ENCODE peak calls at places on chromosomes 1 and 21, in five cellular contexts. One of them, this sample, is unnamed.

GRCh38 chr1:48841466-48841865 is 64.8 kb upstream of the BEND5 start:
- DNase-seq in epithelial cell of esophagus: no peak
- DNase-seq in Peyer's patch: no peak
- DNase-seq in IMR-90: no peak
- DNase-seq in fibroblast of lung: no peak
- DNase-seq in this sample: no peak

GRCh38 chr1:3907031-3907534 is 7.0 kb upstream of the C1orf174 start:
- DNase-seq in IMR-90: no peak
- DNase-seq in fibroblast of lung: no peak
- DNase-seq in epithelial cell of esophagus: peak
- DNase-seq in Peyer's patch: no peak
- DNase-seq in this sample: no peak

GRCh38 chr1:44810101-44810761 is 1.9 kb downstream of the BTBD19 start:
- DNase-seq in epithelial cell of esophagus: no peak
- DNase-seq in Peyer's patch: peak
- DNase-seq in IMR-90: no peak
- DNase-seq in fibroblast of lung: peak
- DNase-seq in this sample: no peak

GRCh38 chr21:44703731-44704635 is 7.0 kb downstream of the KRTAP10-12 start:
- DNase-seq in fibroblast of lung: no peak
- DNase-seq in epithelial cell of esophagus: no peak
- DNase-seq in IMR-90: no peak
- DNase-seq in Peyer's patch: no peak
- DNase-seq in this sample: no peak

GRCh38 chr21:46037338-46038325 is 56.1 kb downstream of the COL6A1 start:
- DNase-seq in fibroblast of lung: no peak
- DNase-seq in Peyer's patch: no peak
- DNase-seq in IMR-90: no peak
- DNase-seq in epithelial cell of esophagus: no peak
- DNase-seq in this sample: no peak

GRCh38 chr1:93584238-93585003 is 97.2 kb downstream of the BCAR3 start:
- DNase-seq in epithelial cell of esophagus: no peak
- DNase-seq in Peyer's patch: no peak
- DNase-seq in IMR-90: no peak
- DNase-seq in fibroblast of lung: no peak
- DNase-seq in this sample: peak

GRCh38 chr1:4010811-4011605 is 110.9 kb upstream of the C1orf174 start:
- DNase-seq in IMR-90: no peak
- DNase-seq in epithelial cell of esophagus: no peak
- DNase-seq in fibroblast of lung: no peak
- DNase-seq in Peyer's patch: peak
- DNase-seq in this sample: no peak

GRCh38 chr1:169711469-169712308 is at the start of gene SELL:
- DNase-seq in IMR-90: peak
- DNase-seq in epithelial cell of esophagus: peak
- DNase-seq in Peyer's patch: peak
- DNase-seq in fibroblast of lung: peak
- DNase-seq in this sample: peak

GRCh38 chr1:221945669-221946068 is 203.8 kb upstream of the DUSP10 start:
- DNase-seq in Peyer's patch: no peak
- DNase-seq in IMR-90: no peak
- DNase-seq in fibroblast of lung: no peak
- DNase-seq in epithelial cell of esophagus: no peak
- DNase-seq in this sample: no peak
- TF ChIP-seq CTCF in Peyer's patch: no peak
- TF ChIP-seq CTCF in IMR-90: no peak
- TF ChIP-seq CTCF in fibroblast of lung: no peak
- TF ChIP-seq CTCF in epithelial cell of esophagus: no peak
- TF ChIP-seq CTCF in this sample: no peak

DNA sequence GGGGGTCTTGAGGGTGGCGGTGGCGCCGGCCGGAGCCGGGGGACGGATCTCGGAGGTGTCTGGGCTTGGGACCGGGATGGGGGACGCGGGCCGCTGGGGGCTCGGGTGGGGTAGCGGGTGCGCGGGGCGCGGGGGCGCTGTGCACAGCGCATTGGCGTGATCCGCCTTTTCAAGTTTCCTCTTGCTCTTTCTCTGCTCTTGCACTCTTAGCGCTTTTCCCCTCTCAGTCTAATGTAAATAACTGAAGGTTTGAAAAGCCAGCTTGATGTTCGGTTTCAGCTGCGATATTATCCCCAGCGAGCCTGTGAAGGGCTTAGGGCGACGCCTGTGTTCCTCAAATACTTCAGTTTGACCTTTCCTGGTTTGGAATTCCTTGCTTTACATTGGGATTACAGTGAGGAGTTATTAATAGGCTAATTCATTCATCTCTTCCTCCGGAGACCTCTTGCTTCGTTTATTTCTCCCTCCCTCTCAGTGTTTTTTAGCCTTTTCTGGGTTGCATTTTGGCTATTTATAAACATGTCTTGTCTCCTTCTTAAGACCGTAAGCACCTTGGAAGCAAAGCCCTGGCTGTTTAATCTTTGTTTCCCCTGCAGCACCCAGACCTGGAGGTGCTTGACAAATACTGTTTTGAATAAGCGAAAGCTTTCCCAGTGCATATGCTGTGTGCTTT is 673 bp downstream of the RAB4A start:
- DNase-seq in Peyer's patch: peak
- DNase-seq in fibroblast of lung: peak
- DNase-seq in IMR-90: peak
- DNase-seq in epithelial cell of esophagus: peak
- DNase-seq in this sample: no peak
- TF ChIP-seq CTCF in Peyer's patch: no peak
- TF ChIP-seq CTCF in fibroblast of lung: no peak
- TF ChIP-seq CTCF in IMR-90: peak
- TF ChIP-seq CTCF in epithelial cell of esophagus: no peak
- TF ChIP-seq CTCF in this sample: peak

DNA sequence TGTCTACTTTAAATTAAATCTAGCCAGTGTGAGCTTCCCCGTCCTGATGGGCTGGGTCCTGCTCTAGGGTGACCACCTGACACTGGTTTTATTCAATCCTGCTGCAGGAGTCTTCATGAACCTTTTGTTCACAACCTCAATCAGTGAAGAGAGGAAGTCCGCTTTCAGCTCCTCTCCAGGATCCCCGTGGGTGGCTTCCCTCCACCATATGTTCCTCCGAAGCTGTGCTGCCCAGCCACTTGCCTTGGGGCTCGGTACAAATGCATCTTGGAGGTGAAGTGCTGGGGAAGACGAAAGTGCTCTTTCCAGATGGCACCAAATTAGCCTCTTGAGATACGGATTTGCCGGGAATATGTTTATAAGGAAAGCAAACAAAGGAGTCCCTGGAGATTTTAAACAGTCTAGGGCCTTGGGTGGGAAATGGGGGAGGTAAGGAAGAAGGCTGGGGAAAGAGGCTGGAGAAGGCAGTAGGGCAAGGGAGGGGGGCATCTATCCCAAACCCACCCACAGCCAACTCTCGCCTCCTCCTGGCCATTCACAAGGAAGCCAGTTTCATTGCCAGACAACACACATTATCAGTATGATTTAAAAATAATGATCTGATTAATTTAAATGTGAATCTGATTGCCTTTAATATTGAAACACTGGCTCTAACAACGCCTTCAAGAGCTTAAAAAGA is 430.8 kb downstream of the DISC1 start:
- DNase-seq in fibroblast of lung: no peak
- DNase-seq in Peyer's patch: no peak
- DNase-seq in epithelial cell of esophagus: no peak
- DNase-seq in IMR-90: no peak
- DNase-seq in this sample: no peak
- TF ChIP-seq CTCF in fibroblast of lung: no peak
- TF ChIP-seq CTCF in Peyer's patch: no peak
- TF ChIP-seq CTCF in epithelial cell of esophagus: no peak
- TF ChIP-seq CTCF in IMR-90: no peak
- TF ChIP-seq CTCF in this sample: no peak

DNA sequence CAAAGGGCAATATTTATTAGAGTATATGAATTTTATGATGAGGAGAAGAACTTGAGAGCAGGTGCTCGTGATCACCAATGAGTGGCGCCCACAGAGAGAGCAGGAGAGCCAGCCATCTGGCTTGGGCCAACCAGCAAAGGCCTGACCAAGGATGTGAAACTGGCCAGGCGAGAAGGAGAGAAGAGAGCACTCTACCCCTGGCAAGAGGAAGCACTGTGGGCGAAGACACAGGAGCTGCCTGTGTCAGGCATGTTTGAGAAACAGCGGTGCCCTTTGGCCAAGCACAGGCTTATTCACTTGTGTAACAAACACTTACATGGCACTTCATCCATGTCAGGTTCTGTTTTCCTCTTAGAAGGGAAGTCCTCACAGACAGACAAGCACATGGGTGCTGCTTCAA is 4.2 kb upstream of the SIPA1L2 start:
- DNase-seq in epithelial cell of esophagus: peak
- DNase-seq in fibroblast of lung: no peak
- DNase-seq in IMR-90: no peak
- DNase-seq in Peyer's patch: no peak
- DNase-seq in this sample: no peak
- TF ChIP-seq CTCF in epithelial cell of esophagus: no peak
- TF ChIP-seq CTCF in fibroblast of lung: no peak
- TF ChIP-seq CTCF in IMR-90: no peak
- TF ChIP-seq CTCF in Peyer's patch: peak
- TF ChIP-seq CTCF in this sample: no peak

DNA sequence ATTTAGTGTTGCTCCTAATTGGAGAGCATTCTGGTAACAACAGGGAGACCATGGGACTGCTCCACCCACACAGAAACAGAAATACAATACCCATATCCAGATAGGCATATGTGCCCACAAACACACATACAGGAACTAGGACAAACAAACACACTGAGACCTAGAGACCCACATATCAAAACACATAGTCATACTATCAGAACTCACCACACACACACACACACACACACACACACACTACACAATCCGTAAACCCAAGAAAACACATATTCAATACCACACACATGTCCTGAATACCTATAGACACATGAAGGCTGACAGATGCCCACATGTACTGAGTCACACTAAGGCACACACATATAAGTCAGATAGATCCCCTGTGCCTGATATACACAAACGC is 3.5 kb upstream of the NFASC start:
- DNase-seq in IMR-90: no peak
- DNase-seq in epithelial cell of esophagus: no peak
- DNase-seq in fibroblast of lung: no peak
- DNase-seq in Peyer's patch: no peak
- DNase-seq in this sample: no peak
- TF ChIP-seq CTCF in IMR-90: no peak
- TF ChIP-seq CTCF in epithelial cell of esophagus: no peak
- TF ChIP-seq CTCF in fibroblast of lung: no peak
- TF ChIP-seq CTCF in Peyer's patch: no peak
- TF ChIP-seq CTCF in this sample: no peak

GRCh38 chr1:194067772-194068171 is 881.4 kb upstream of the B3GALT2 start:
- DNase-seq in IMR-90: no peak
- DNase-seq in Peyer's patch: no peak
- DNase-seq in fibroblast of lung: peak
- DNase-seq in epithelial cell of esophagus: peak
- DNase-seq in this sample: peak
- TF ChIP-seq CTCF in IMR-90: no peak
- TF ChIP-seq CTCF in Peyer's patch: no peak
- TF ChIP-seq CTCF in fibroblast of lung: no peak
- TF ChIP-seq CTCF in epithelial cell of esophagus: no peak
- TF ChIP-seq CTCF in this sample: no peak

DNA sequence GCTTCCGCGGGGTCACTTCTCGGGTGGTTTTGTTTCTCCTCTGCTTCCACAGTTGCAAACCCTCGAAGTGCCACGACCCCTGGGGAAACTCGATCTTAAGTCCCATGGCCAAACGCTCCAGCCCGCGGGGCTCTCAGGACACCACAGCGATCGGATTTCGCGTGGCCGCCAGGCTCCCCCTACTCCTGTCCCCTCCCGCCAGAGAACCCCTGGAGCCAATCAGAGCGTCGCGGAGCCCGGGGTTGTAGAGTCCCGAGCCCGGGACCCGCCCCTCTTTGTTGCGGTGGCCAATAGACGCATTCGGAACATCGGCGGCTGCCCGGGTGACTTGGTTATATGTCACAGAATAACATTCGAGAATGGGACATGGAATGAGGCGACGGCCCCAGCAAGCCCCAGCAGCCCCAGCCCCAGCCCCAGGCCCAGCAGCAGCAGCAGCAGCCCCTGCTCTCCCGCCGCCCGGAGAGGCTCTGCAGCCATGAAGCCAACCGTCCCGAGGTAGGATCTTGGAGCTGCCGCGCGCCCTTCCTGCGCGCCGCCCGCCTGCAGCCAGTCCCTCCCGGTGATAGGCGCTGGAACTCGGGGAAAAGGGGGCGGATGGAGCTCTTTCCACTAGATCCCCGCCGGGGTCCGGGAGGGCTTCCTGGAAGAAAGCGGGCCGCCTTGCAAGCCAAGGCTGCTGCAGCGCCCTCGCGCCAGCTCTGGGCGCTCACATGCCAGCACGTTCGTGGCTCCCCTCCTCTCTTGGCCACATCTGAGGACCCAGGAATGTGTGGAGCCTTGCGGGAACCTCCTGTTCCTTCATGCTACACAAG is at the start of gene VASH2:
- DNase-seq in fibroblast of lung: peak
- DNase-seq in Peyer's patch: peak
- DNase-seq in epithelial cell of esophagus: peak
- DNase-seq in IMR-90: peak
- DNase-seq in this sample: peak
- TF ChIP-seq CTCF in fibroblast of lung: no peak
- TF ChIP-seq CTCF in Peyer's patch: no peak
- TF ChIP-seq CTCF in epithelial cell of esophagus: no peak
- TF ChIP-seq CTCF in IMR-90: no peak
- TF ChIP-seq CTCF in this sample: no peak

GRCh38 chr1:11358991-11359390 is 86.0 kb downstream of the UBIAD1 start:
- DNase-seq in epithelial cell of esophagus: no peak
- DNase-seq in IMR-90: no peak
- DNase-seq in Peyer's patch: no peak
- DNase-seq in fibroblast of lung: no peak
- DNase-seq in this sample: no peak

GRCh38 chr1:11365744-11366387 is 92.9 kb downstream of the UBIAD1 start:
- DNase-seq in Peyer's patch: no peak
- DNase-seq in fibroblast of lung: no peak
- DNase-seq in epithelial cell of esophagus: no peak
- DNase-seq in IMR-90: no peak
- DNase-seq in this sample: no peak

DNA sequence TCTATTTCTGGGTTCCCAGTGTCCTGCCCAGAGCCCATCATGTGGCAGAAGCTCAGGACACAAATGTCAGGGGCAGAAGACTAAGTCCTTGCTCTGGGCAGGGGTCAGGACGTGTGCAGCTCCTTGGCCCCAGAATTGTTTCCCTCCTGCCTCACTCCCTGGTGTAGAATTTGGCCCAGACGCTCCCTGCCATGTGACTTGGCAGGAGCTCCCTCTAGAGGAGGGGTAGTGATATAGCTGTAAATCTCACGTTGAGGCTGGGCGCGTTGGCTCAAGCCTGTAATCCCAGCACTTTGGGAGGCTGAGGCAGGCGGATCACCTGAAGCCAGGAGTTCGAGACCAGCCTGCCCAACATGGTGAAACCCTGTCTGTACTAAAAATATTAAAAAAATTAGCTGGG is 91.2 kb downstream of the UBIAD1 start:
- DNase-seq in IMR-90: no peak
- DNase-seq in fibroblast of lung: no peak
- DNase-seq in Peyer's patch: no peak
- DNase-seq in epithelial cell of esophagus: peak
- DNase-seq in this sample: no peak
- TF ChIP-seq CTCF in IMR-90: peak
- TF ChIP-seq CTCF in fibroblast of lung: no peak
- TF ChIP-seq CTCF in Peyer's patch: peak
- TF ChIP-seq CTCF in epithelial cell of esophagus: peak
- TF ChIP-seq CTCF in this sample: peak

This sample was measured in HFFc6.